ENCODE peak calls at places on chromosomes 3 and 15, in nine cellular contexts. One of them, this sample, is unnamed. For H3K9me3, the result is how much of the 10 kb centered on the place peaks cover.

GRCh38 chr3:194001728-194002459 is 134.1 kb upstream of the HES1 start:
- DNase-seq in heart right ventricle: no peak
- DNase-seq in psoas muscle: no peak
- DNase-seq in MM.1S: no peak
- DNase-seq in body of pancreas: no peak
- DNase-seq in lower lobe of right lung: no peak
- DNase-seq in tibial nerve: no peak
- DNase-seq in mammary epithelial cell: no peak
- DNase-seq in upper lobe of right lung: no peak
- DNase-seq in this sample: no peak

GRCh38 chr3:24495334-24495994 is 814 bp upstream of the THRB start:
- DNase-seq in heart right ventricle: peak
- DNase-seq in psoas muscle: peak
- DNase-seq in MM.1S: no peak
- DNase-seq in body of pancreas: peak
- DNase-seq in lower lobe of right lung: peak
- DNase-seq in tibial nerve: peak
- DNase-seq in mammary epithelial cell: peak
- DNase-seq in upper lobe of right lung: peak
- DNase-seq in this sample: no peak

GRCh38 chr15:70806992-70807712 is 43.8 kb upstream of the UACA start:
- DNase-seq in heart right ventricle: peak
- DNase-seq in psoas muscle: peak
- DNase-seq in MM.1S: no peak
- DNase-seq in body of pancreas: no peak
- DNase-seq in lower lobe of right lung: peak
- DNase-seq in tibial nerve: peak
- DNase-seq in mammary epithelial cell: no peak
- DNase-seq in upper lobe of right lung: peak
- DNase-seq in this sample: peak

GRCh38 chr15:67296188-67296587 is 41.6 kb downstream of the IQCH start:
- DNase-seq in heart right ventricle: no peak
- DNase-seq in psoas muscle: no peak
- DNase-seq in MM.1S: no peak
- DNase-seq in body of pancreas: no peak
- DNase-seq in lower lobe of right lung: no peak
- DNase-seq in tibial nerve: no peak
- DNase-seq in mammary epithelial cell: no peak
- DNase-seq in upper lobe of right lung: no peak
- DNase-seq in this sample: no peak

GRCh38 chr3:141875893-141876380 is 506 bp upstream of the ATP1B3 start:
- DNase-seq in heart right ventricle: peak
- DNase-seq in psoas muscle: peak
- DNase-seq in MM.1S: no peak
- DNase-seq in body of pancreas: peak
- DNase-seq in lower lobe of right lung: peak
- DNase-seq in tibial nerve: peak
- DNase-seq in mammary epithelial cell: no peak
- DNase-seq in upper lobe of right lung: peak
- DNase-seq in this sample: peak

GRCh38 chr3:46380471-46381215 is 9.9 kb downstream of the CCR5 start:
- DNase-seq in heart right ventricle: no peak
- DNase-seq in psoas muscle: no peak
- DNase-seq in MM.1S: peak
- DNase-seq in body of pancreas: no peak
- DNase-seq in lower lobe of right lung: no peak
- DNase-seq in tibial nerve: no peak
- DNase-seq in mammary epithelial cell: no peak
- DNase-seq in upper lobe of right lung: no peak
- DNase-seq in this sample: no peak

GRCh38 chr3:34619990-34620389 is 821.6 kb downstream of the PDCD6IP start:
- DNase-seq in heart right ventricle: no peak
- DNase-seq in psoas muscle: no peak
- DNase-seq in MM.1S: no peak
- DNase-seq in body of pancreas: no peak
- DNase-seq in lower lobe of right lung: no peak
- DNase-seq in tibial nerve: no peak
- DNase-seq in mammary epithelial cell: no peak
- DNase-seq in upper lobe of right lung: no peak
- DNase-seq in this sample: no peak

GRCh38 chr3:114217266-114217665 is 20.1 kb downstream of the ZNF80 start:
- DNase-seq in heart right ventricle: no peak
- DNase-seq in psoas muscle: no peak
- DNase-seq in MM.1S: no peak
- DNase-seq in body of pancreas: no peak
- DNase-seq in lower lobe of right lung: no peak
- DNase-seq in tibial nerve: no peak
- DNase-seq in mammary epithelial cell: no peak
- DNase-seq in upper lobe of right lung: no peak
- DNase-seq in this sample: no peak

GRCh38 chr3:129027544-129027880 is 26.4 kb downstream of the EFCC1 start:
- DNase-seq in heart right ventricle: no peak
- DNase-seq in psoas muscle: no peak
- DNase-seq in MM.1S: no peak
- DNase-seq in body of pancreas: no peak
- DNase-seq in lower lobe of right lung: no peak
- DNase-seq in tibial nerve: no peak
- DNase-seq in mammary epithelial cell: no peak
- DNase-seq in upper lobe of right lung: no peak
- DNase-seq in this sample: no peak

GRCh38 chr3:88195951-88196434 is 46.2 kb downstream of the C3orf38 start:
- DNase-seq in heart right ventricle: no peak
- DNase-seq in psoas muscle: no peak
- DNase-seq in MM.1S: no peak
- DNase-seq in body of pancreas: no peak
- DNase-seq in lower lobe of right lung: no peak
- DNase-seq in tibial nerve: no peak
- DNase-seq in mammary epithelial cell: no peak
- DNase-seq in upper lobe of right lung: no peak
- DNase-seq in this sample: peak

GRCh38 chr3:63961891-63962290 is 49.7 kb upstream of the SCAANT1 start:
- DNase-seq in heart right ventricle: no peak
- DNase-seq in psoas muscle: no peak
- DNase-seq in MM.1S: peak
- DNase-seq in body of pancreas: no peak
- DNase-seq in lower lobe of right lung: no peak
- DNase-seq in tibial nerve: no peak
- DNase-seq in mammary epithelial cell: peak
- DNase-seq in upper lobe of right lung: no peak
- DNase-seq in this sample: peak

GRCh38 chr3:106339551-106339950 is 470.7 kb upstream of the CBLB start:
- DNase-seq in heart right ventricle: no peak
- DNase-seq in psoas muscle: no peak
- DNase-seq in MM.1S: no peak
- DNase-seq in body of pancreas: no peak
- DNase-seq in lower lobe of right lung: no peak
- DNase-seq in tibial nerve: no peak
- DNase-seq in mammary epithelial cell: peak
- DNase-seq in upper lobe of right lung: no peak
- DNase-seq in this sample: peak

GRCh38 chr15:68364028-68364659 is 67.8 kb downstream of the ITGA11 start:
- DNase-seq in heart right ventricle: peak
- DNase-seq in psoas muscle: peak
- DNase-seq in MM.1S: no peak
- DNase-seq in body of pancreas: no peak
- DNase-seq in lower lobe of right lung: no peak
- DNase-seq in tibial nerve: no peak
- DNase-seq in mammary epithelial cell: no peak
- DNase-seq in upper lobe of right lung: no peak
- DNase-seq in this sample: peak
- H3K27ac ChIP-seq in heart right ventricle: peak
- H3K27ac ChIP-seq in psoas muscle: peak
- H3K27ac ChIP-seq in MM.1S: no peak
- H3K27ac ChIP-seq in body of pancreas: no peak
- H3K27ac ChIP-seq in lower lobe of right lung: no peak
- H3K27ac ChIP-seq in tibial nerve: no peak
- H3K27ac ChIP-seq in mammary epithelial cell: no peak
- H3K27ac ChIP-seq in upper lobe of right lung: peak
- H3K27ac ChIP-seq in this sample: no peak

GRCh38 chr3:137764563-137765309 is 621 bp downstream of the SOX14 start:
- DNase-seq in heart right ventricle: no peak
- DNase-seq in psoas muscle: no peak
- DNase-seq in MM.1S: no peak
- DNase-seq in body of pancreas: no peak
- DNase-seq in lower lobe of right lung: no peak
- DNase-seq in tibial nerve: no peak
- DNase-seq in mammary epithelial cell: no peak
- DNase-seq in upper lobe of right lung: no peak
- DNase-seq in this sample: no peak
- H3K9me3 ChIP-seq in heart right ventricle: under half
- H3K9me3 ChIP-seq in psoas muscle: under half
- H3K9me3 ChIP-seq in MM.1S: under half
- H3K9me3 ChIP-seq in body of pancreas: under half
- H3K9me3 ChIP-seq in lower lobe of right lung: under half
- H3K9me3 ChIP-seq in tibial nerve: under half
- H3K9me3 ChIP-seq in mammary epithelial cell: under half
- H3K9me3 ChIP-seq in upper lobe of right lung: under half
- H3K9me3 ChIP-seq in this sample: under half

DNA sequence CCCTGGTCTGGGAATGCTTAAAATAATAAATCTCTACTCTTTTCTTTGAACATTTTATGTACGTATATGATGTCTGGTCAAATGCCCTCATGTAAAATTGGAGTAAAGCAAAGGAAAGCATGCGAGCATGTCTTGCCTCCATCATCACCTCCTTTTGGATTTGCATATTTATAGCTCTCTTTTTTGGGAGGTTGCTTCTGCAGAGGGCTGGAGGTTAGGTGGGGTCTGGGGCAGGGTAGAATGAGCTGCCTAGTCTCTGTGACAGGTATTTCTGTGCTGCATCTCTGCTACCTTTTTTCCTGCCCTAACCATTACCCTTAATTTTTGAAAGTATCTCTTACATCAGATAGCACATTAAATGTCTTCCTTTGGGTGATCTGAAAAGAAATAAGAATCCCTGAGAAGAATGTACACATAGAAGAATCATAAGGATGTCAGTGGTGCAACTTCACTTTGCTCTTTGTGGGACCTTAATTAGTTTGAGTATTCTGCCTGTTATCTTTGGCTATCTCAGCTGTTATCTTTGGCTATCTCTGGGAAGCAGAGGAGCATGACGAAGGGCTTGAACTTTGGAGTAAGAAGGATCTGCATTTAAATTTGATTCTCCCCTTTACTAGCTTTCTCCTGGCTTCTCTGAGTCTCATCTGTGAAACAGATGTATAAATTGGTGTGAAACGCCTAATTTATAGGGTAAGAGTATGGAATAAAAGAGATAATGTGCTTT is 40.2 kb downstream of the PPM1L start:
- DNase-seq in heart right ventricle: no peak
- DNase-seq in psoas muscle: no peak
- DNase-seq in MM.1S: no peak
- DNase-seq in body of pancreas: no peak
- DNase-seq in lower lobe of right lung: no peak
- DNase-seq in tibial nerve: no peak
- DNase-seq in mammary epithelial cell: no peak
- DNase-seq in upper lobe of right lung: no peak
- DNase-seq in this sample: no peak
- H3K27ac ChIP-seq in heart right ventricle: peak
- H3K27ac ChIP-seq in psoas muscle: peak
- H3K27ac ChIP-seq in MM.1S: no peak
- H3K27ac ChIP-seq in body of pancreas: peak
- H3K27ac ChIP-seq in lower lobe of right lung: peak
- H3K27ac ChIP-seq in tibial nerve: no peak
- H3K27ac ChIP-seq in mammary epithelial cell: no peak
- H3K27ac ChIP-seq in upper lobe of right lung: peak
- H3K27ac ChIP-seq in this sample: no peak

DNA sequence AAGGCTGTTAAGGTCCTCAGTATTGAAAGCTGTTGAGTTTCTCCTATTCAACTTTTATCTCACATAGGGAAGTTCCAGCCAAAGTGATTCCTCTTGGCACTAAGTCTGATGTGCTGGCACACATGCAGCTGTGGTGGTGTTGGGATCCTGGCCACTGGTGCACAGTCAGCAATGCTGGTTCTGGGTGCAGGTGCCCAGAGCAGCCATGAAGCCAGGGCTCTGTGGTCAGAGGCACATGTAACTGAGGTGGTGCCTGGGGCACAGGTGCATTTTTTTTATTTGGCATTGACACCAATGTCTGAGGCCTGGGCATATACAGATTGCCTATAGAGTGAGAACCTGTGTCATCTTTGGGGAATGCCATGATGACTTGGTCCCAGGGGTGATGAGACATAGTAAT is 271.4 kb downstream of the POLQ start:
- DNase-seq in heart right ventricle: no peak
- DNase-seq in psoas muscle: no peak
- DNase-seq in MM.1S: no peak
- DNase-seq in body of pancreas: no peak
- DNase-seq in lower lobe of right lung: no peak
- DNase-seq in tibial nerve: no peak
- DNase-seq in mammary epithelial cell: peak
- DNase-seq in upper lobe of right lung: no peak
- DNase-seq in this sample: no peak
- H3K9me3 ChIP-seq in heart right ventricle: under half
- H3K9me3 ChIP-seq in psoas muscle: under half
- H3K9me3 ChIP-seq in MM.1S: under half
- H3K9me3 ChIP-seq in body of pancreas: under half
- H3K9me3 ChIP-seq in lower lobe of right lung: under half
- H3K9me3 ChIP-seq in tibial nerve: under half
- H3K9me3 ChIP-seq in mammary epithelial cell: under half
- H3K9me3 ChIP-seq in upper lobe of right lung: under half
- H3K9me3 ChIP-seq in this sample: under half

DNA sequence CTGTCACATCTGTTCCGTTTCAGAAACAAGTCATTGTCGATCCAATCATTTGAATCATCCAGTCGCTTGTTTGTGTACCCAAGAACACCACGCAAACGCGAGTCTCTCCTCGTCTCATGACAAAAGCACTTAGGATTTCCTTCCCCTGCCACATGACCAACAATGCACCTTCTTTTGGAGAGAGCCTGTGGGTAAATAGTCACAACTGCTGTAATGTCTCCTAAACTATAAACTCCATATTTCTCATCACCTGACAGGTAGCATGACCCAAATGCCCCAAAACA is 80.1 kb downstream of the FMN1 start:
- DNase-seq in heart right ventricle: no peak
- DNase-seq in psoas muscle: no peak
- DNase-seq in MM.1S: no peak
- DNase-seq in body of pancreas: no peak
- DNase-seq in lower lobe of right lung: no peak
- DNase-seq in tibial nerve: no peak
- DNase-seq in mammary epithelial cell: no peak
- DNase-seq in upper lobe of right lung: no peak
- DNase-seq in this sample: peak
- H3K27ac ChIP-seq in heart right ventricle: no peak
- H3K27ac ChIP-seq in psoas muscle: no peak
- H3K27ac ChIP-seq in MM.1S: no peak
- H3K27ac ChIP-seq in body of pancreas: no peak
- H3K27ac ChIP-seq in lower lobe of right lung: no peak
- H3K27ac ChIP-seq in tibial nerve: no peak
- H3K27ac ChIP-seq in mammary epithelial cell: no peak
- H3K27ac ChIP-seq in upper lobe of right lung: no peak
- H3K27ac ChIP-seq in this sample: peak

DNA sequence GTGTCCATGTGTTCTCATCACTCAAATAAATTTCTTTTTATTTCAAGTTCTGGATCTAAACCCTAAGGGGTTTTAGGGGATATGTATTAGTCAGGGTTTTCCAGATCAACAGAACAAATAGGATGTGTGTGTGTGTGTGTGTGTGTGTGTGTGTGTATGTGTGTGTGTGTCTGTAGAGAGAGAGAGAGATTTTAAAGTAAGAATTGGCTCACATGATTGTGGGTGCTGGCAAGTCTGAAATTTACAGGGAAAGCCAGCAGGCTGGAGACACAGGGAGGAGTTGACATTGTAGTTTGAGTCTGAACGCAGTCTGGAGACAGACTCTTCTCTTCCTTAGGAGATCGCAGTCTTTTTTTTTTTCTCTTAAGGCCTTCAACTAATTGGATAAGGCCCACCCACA is 428.7 kb upstream of the TBL1XR1 start:
- DNase-seq in heart right ventricle: no peak
- DNase-seq in psoas muscle: no peak
- DNase-seq in MM.1S: no peak
- DNase-seq in body of pancreas: no peak
- DNase-seq in lower lobe of right lung: no peak
- DNase-seq in tibial nerve: no peak
- DNase-seq in mammary epithelial cell: no peak
- DNase-seq in upper lobe of right lung: no peak
- DNase-seq in this sample: no peak
- H3K9me3 ChIP-seq in heart right ventricle: under half
- H3K9me3 ChIP-seq in psoas muscle: under half
- H3K9me3 ChIP-seq in MM.1S: under half
- H3K9me3 ChIP-seq in body of pancreas: under half
- H3K9me3 ChIP-seq in lower lobe of right lung: under half
- H3K9me3 ChIP-seq in tibial nerve: under half
- H3K9me3 ChIP-seq in mammary epithelial cell: under half
- H3K9me3 ChIP-seq in upper lobe of right lung: under half
- H3K9me3 ChIP-seq in this sample: under half

This sample was measured in fibroblast of lung.